ENCODE peak calls at places on chromosomes 4 and X, in five cellular contexts. One of them, this sample, is unnamed.

GRCh38 chr4:10239982-10240654 is 123.5 kb upstream of the WDR1 start:
- DNase-seq in cardiac muscle cell: peak; percentile 28
- DNase-seq in heart left ventricle: no peak
- DNase-seq in mammary epithelial cell: no peak
- DNase-seq in cardiac fibroblast: peak; percentile 21
- DNase-seq in this sample: no peak

GRCh38 chr4:168336837-168337549 is 18.4 kb upstream of the DDX60 start:
- DNase-seq in cardiac muscle cell: no peak
- DNase-seq in heart left ventricle: no peak
- DNase-seq in mammary epithelial cell: peak; percentile 75
- DNase-seq in cardiac fibroblast: no peak
- DNase-seq in this sample: peak; percentile 86

GRCh38 chr4:165806613-165807012 is 66.4 kb upstream of the TLL1 start:
- DNase-seq in cardiac muscle cell: no peak
- DNase-seq in heart left ventricle: no peak
- DNase-seq in mammary epithelial cell: no peak
- DNase-seq in cardiac fibroblast: no peak
- DNase-seq in this sample: no peak

GRCh38 chrX:121581885-121582284 is 534.5 kb downstream of the GLUD2 start:
- DNase-seq in cardiac muscle cell: no peak
- DNase-seq in heart left ventricle: no peak
- DNase-seq in mammary epithelial cell: peak; percentile 4
- DNase-seq in cardiac fibroblast: no peak
- DNase-seq in this sample: peak; percentile 30

GRCh38 chr4:1666391-1666790 is 17.7 kb downstream of the FAM53A start:
- DNase-seq in cardiac muscle cell: no peak
- DNase-seq in heart left ventricle: peak; percentile 78
- DNase-seq in mammary epithelial cell: no peak
- DNase-seq in cardiac fibroblast: no peak
- DNase-seq in this sample: no peak

GRCh38 chrX:74492720-74493201 is 71.5 kb downstream of the SLC16A2 start:
- DNase-seq in cardiac muscle cell: peak; percentile 13
- DNase-seq in heart left ventricle: no peak
- DNase-seq in mammary epithelial cell: no peak
- DNase-seq in cardiac fibroblast: no peak
- DNase-seq in this sample: no peak

GRCh38 chr4:140267576-140267975 is 105.9 kb upstream of the SCOC start:
- DNase-seq in cardiac muscle cell: no peak
- DNase-seq in heart left ventricle: no peak
- DNase-seq in mammary epithelial cell: no peak
- DNase-seq in cardiac fibroblast: no peak
- DNase-seq in this sample: no peak

GRCh38 chrX:78029663-78030062 is 60.2 kb upstream of the PGAM4 start:
- DNase-seq in cardiac muscle cell: peak; percentile 40
- DNase-seq in heart left ventricle: no peak
- DNase-seq in mammary epithelial cell: peak; percentile 21
- DNase-seq in cardiac fibroblast: peak; percentile 45
- DNase-seq in this sample: peak; percentile 43

GRCh38 chr4:90292438-90292837 is 165.2 kb downstream of the CCSER1 start:
- DNase-seq in cardiac muscle cell: no peak
- DNase-seq in heart left ventricle: no peak
- DNase-seq in mammary epithelial cell: no peak
- DNase-seq in cardiac fibroblast: no peak
- DNase-seq in this sample: no peak

GRCh38 chr4:169823685-169824084 is 65.9 kb upstream of the HPF1 start:
- DNase-seq in cardiac muscle cell: peak; percentile 68
- DNase-seq in heart left ventricle: peak; percentile 40
- DNase-seq in mammary epithelial cell: peak; percentile 61
- DNase-seq in cardiac fibroblast: peak; percentile 61
- DNase-seq in this sample: peak; percentile 83

GRCh38 chrX:2417205-2417604 is 83.6 kb downstream of the DHRSX start:
- DNase-seq in cardiac muscle cell: no peak
- DNase-seq in heart left ventricle: no peak
- DNase-seq in mammary epithelial cell: no peak
- DNase-seq in cardiac fibroblast: no peak
- DNase-seq in this sample: no peak

GRCh38 chr4:124640037-124640730 is 72.3 kb downstream of the ANKRD50 start:
- DNase-seq in cardiac muscle cell: peak; percentile 64
- DNase-seq in heart left ventricle: no peak
- DNase-seq in mammary epithelial cell: peak; percentile 88
- DNase-seq in cardiac fibroblast: peak; percentile 70
- DNase-seq in this sample: peak; percentile 90

GRCh38 chr4:80215449-80216052 is 18.2 kb downstream of the PRDM8 start:
- DNase-seq in cardiac muscle cell: peak; percentile 60
- DNase-seq in heart left ventricle: no peak
- DNase-seq in mammary epithelial cell: no peak
- DNase-seq in cardiac fibroblast: peak; percentile 65
- DNase-seq in this sample: peak; percentile 38

GRCh38 chrX:65688403-65688881 is 21.0 kb downstream of the MSN start:
- DNase-seq in cardiac muscle cell: peak; percentile 50
- DNase-seq in heart left ventricle: no peak
- DNase-seq in mammary epithelial cell: peak; percentile 61
- DNase-seq in cardiac fibroblast: peak; percentile 51
- DNase-seq in this sample: peak; percentile 66

GRCh38 chr4:73539386-73539785 is 57.8 kb downstream of the AFM start:
- DNase-seq in cardiac muscle cell: no peak
- DNase-seq in heart left ventricle: no peak
- DNase-seq in mammary epithelial cell: no peak
- DNase-seq in cardiac fibroblast: no peak
- DNase-seq in this sample: no peak

GRCh38 chrX:38870386-38870895 is 69.2 kb downstream of the MID1IP1 start:
- DNase-seq in cardiac muscle cell: no peak
- DNase-seq in heart left ventricle: no peak
- DNase-seq in mammary epithelial cell: no peak
- DNase-seq in cardiac fibroblast: no peak
- DNase-seq in this sample: peak; percentile 85
- H3K4me3 ChIP-seq in cardiac muscle cell: no peak overlapping the region
- H3K4me3 ChIP-seq in heart left ventricle: no peak overlapping the region
- H3K4me3 ChIP-seq in mammary epithelial cell: no peak overlapping the region
- H3K4me3 ChIP-seq in cardiac fibroblast: no peak overlapping the region
- H3K4me3 ChIP-seq in this sample: no peak overlapping the region

DNA sequence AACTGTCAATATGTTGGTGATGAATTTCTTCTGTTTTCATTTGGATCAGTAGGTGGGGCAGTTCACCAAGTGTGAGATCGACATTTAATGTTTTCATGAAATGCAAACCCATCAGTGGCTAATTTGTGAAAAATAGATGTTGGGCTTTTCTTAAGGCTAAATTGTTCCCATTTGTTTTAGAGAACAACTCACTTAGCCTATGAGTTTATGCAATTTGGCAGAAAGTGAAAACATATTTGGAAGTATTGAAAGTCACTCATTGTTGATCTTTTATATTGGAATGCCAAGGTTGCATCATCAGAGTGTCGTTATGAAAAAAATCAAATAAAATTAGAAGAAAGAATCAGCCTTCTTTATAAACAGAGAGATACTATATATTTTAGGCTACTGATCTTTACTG is 132.4 kb downstream of the RPA4 start:
- DNase-seq in cardiac muscle cell: no peak
- DNase-seq in heart left ventricle: no peak
- DNase-seq in mammary epithelial cell: no peak
- DNase-seq in cardiac fibroblast: no peak
- DNase-seq in this sample: no peak
- TF ChIP-seq CTCF in cardiac muscle cell: no peak
- TF ChIP-seq CTCF in heart left ventricle: no peak
- TF ChIP-seq CTCF in mammary epithelial cell: no peak
- TF ChIP-seq CTCF in cardiac fibroblast: no peak
- TF ChIP-seq CTCF in this sample: no peak

GRCh38 chr4:27084685-27085356 is 224.2 kb downstream of the STIM2 start:
- DNase-seq in cardiac muscle cell: peak; percentile 21
- DNase-seq in heart left ventricle: no peak
- DNase-seq in mammary epithelial cell: no peak
- DNase-seq in cardiac fibroblast: peak; percentile 10
- DNase-seq in this sample: peak; percentile 34
- H3K4me3 ChIP-seq in cardiac muscle cell: peak overlapping the region; percentile 46
- H3K4me3 ChIP-seq in heart left ventricle: peak overlapping the region; percentile 47
- H3K4me3 ChIP-seq in mammary epithelial cell: no peak overlapping the region
- H3K4me3 ChIP-seq in cardiac fibroblast: peak overlapping the region; percentile 13
- H3K4me3 ChIP-seq in this sample: peak overlapping the region; percentile 8

DNA sequence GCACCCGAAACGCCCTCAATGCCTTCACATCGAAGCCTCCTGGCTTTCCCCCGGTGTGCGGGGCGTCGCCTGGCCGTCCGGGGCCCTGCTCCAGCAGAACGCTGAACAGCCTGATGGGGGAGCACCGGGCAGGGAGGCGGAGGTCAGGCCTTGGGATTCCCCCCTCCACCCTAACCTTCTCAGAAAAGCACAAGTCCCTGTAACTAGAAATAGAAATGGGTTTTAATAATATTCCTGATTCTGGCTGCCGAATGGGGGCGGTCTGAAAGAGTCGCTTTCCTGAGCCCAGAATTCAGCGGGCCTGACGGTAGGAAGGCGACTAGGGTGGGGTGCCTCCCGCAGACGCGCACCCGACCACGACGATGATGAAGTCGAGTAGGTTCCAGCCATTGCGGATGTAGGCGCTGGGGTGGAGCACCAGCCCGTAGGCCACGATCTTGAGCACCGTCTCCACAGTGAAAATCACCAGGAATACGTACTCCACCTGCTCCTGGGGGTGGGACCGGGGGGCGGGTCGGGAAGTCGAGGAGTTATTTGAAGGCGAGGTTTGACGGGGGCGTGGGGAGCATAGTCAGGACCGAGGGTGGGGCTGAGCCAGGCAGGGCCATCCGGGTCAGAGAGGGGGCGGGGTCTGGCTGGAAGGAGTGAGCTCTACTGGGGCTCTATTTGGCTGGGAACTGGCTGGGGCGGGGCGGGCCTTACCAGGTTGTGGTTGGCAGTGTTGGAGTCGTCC is 2.5 kb downstream of the CACNA1F start:
- DNase-seq in cardiac muscle cell: no peak
- DNase-seq in heart left ventricle: peak; percentile 75
- DNase-seq in mammary epithelial cell: no peak
- DNase-seq in cardiac fibroblast: no peak
- DNase-seq in this sample: peak; percentile 47
- TF ChIP-seq CTCF in cardiac muscle cell: peak; percentile 17
- TF ChIP-seq CTCF in heart left ventricle: no peak
- TF ChIP-seq CTCF in mammary epithelial cell: no peak
- TF ChIP-seq CTCF in cardiac fibroblast: peak; percentile 13
- TF ChIP-seq CTCF in this sample: no peak

GRCh38 chrX:130247996-130248395 is 20.7 kb downstream of the ZNF280C start:
- DNase-seq in cardiac muscle cell: no peak
- DNase-seq in heart left ventricle: no peak
- DNase-seq in mammary epithelial cell: no peak
- DNase-seq in cardiac fibroblast: no peak
- DNase-seq in this sample: no peak

GRCh38 chrX:130251671-130252070 is 17.0 kb downstream of the ZNF280C start:
- DNase-seq in cardiac muscle cell: no peak
- DNase-seq in heart left ventricle: no peak
- DNase-seq in mammary epithelial cell: no peak
- DNase-seq in cardiac fibroblast: no peak
- DNase-seq in this sample: no peak

DNA sequence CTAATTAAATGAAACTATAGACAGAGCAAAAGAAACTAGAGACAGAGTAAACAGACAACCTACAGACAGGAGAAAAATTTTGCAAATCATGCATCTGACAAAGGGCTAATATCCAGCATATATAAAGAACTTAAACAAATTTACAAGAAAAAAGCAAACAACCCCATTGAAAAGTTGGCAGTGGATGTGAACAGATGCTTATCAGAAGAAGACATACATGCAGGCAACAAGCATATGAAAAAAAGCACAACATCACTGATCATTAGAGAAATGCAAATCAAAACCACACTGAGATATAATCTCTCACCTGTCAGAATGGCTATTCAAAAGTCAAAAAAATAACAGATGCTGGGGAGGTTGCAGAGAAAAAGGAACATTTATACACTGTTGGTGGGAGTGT is 14.8 kb downstream of the ZNF280C start:
- DNase-seq in cardiac muscle cell: no peak
- DNase-seq in heart left ventricle: no peak
- DNase-seq in mammary epithelial cell: no peak
- DNase-seq in cardiac fibroblast: no peak
- DNase-seq in this sample: no peak
- H3K4me3 ChIP-seq in cardiac muscle cell: no peak overlapping the region
- H3K4me3 ChIP-seq in heart left ventricle: no peak overlapping the region
- H3K4me3 ChIP-seq in mammary epithelial cell: no peak overlapping the region
- H3K4me3 ChIP-seq in cardiac fibroblast: no peak overlapping the region
- H3K4me3 ChIP-seq in this sample: no peak overlapping the region

GRCh38 chrX:15973299-15973698 is 118.7 kb upstream of the AP1S2 start:
- DNase-seq in cardiac muscle cell: peak; percentile 39
- DNase-seq in heart left ventricle: peak; percentile 25
- DNase-seq in mammary epithelial cell: peak; percentile 48
- DNase-seq in cardiac fibroblast: peak; percentile 24
- DNase-seq in this sample: peak; percentile 39
- TF ChIP-seq CTCF in cardiac muscle cell: peak; percentile 33
- TF ChIP-seq CTCF in heart left ventricle: peak; percentile 57
- TF ChIP-seq CTCF in mammary epithelial cell: peak; percentile 62
- TF ChIP-seq CTCF in cardiac fibroblast: peak; percentile 41
- TF ChIP-seq CTCF in this sample: peak; percentile 26

DNA sequence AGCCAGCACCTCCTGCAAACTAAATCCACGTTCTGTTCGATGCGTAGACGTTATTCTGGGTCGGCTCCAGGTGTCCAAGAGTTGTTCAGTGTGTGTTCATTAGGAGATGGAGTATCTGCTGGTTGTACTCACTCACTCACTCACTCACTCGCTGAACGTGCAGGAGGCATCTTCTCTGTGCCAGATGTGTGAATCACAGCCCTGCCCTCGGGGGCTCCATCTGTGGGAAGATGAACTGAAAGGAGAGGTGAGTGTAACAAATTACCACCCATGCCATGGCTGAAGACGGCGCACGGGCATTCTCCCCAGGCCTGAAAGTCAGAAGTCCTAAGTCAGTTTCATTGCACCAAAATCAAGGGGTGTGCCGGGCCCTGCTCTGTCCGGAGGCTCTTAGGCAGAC is 16.1 kb downstream of the NSG1 start:
- DNase-seq in cardiac muscle cell: no peak
- DNase-seq in heart left ventricle: no peak
- DNase-seq in mammary epithelial cell: peak; percentile 17
- DNase-seq in cardiac fibroblast: no peak
- DNase-seq in this sample: peak; percentile 82
- H3K4me3 ChIP-seq in cardiac muscle cell: no peak overlapping the region
- H3K4me3 ChIP-seq in heart left ventricle: no peak overlapping the region
- H3K4me3 ChIP-seq in mammary epithelial cell: no peak overlapping the region
- H3K4me3 ChIP-seq in cardiac fibroblast: no peak overlapping the region
- H3K4me3 ChIP-seq in this sample: no peak overlapping the region

GRCh38 chr4:133597252-133597651 is 448.2 kb downstream of the PCDH10 start:
- DNase-seq in cardiac muscle cell: no peak
- DNase-seq in heart left ventricle: no peak
- DNase-seq in mammary epithelial cell: no peak
- DNase-seq in cardiac fibroblast: no peak
- DNase-seq in this sample: peak; percentile 28

GRCh38 chr4:133596459-133596858 is 447.4 kb downstream of the PCDH10 start:
- DNase-seq in cardiac muscle cell: no peak
- DNase-seq in heart left ventricle: no peak
- DNase-seq in mammary epithelial cell: no peak
- DNase-seq in cardiac fibroblast: no peak
- DNase-seq in this sample: no peak

GRCh38 chr4:133600008-133600407 is 450.9 kb downstream of the PCDH10 start:
- DNase-seq in cardiac muscle cell: no peak
- DNase-seq in heart left ventricle: no peak
- DNase-seq in mammary epithelial cell: no peak
- DNase-seq in cardiac fibroblast: no peak
- DNase-seq in this sample: no peak

GRCh38 chr4:133594246-133595207 is 445.4 kb downstream of the PCDH10 start:
- DNase-seq in cardiac muscle cell: peak; percentile 72
- DNase-seq in heart left ventricle: no peak
- DNase-seq in mammary epithelial cell: peak; percentile 26
- DNase-seq in cardiac fibroblast: peak; percentile 61
- DNase-seq in this sample: peak; percentile 80

GRCh38 chr4:133598779-133599178 is 449.7 kb downstream of the PCDH10 start:
- DNase-seq in cardiac muscle cell: peak; percentile 17
- DNase-seq in heart left ventricle: no peak
- DNase-seq in mammary epithelial cell: no peak
- DNase-seq in cardiac fibroblast: no peak
- DNase-seq in this sample: no peak
- TF ChIP-seq CTCF in cardiac muscle cell: no peak
- TF ChIP-seq CTCF in heart left ventricle: no peak
- TF ChIP-seq CTCF in mammary epithelial cell: no peak
- TF ChIP-seq CTCF in cardiac fibroblast: no peak
- TF ChIP-seq CTCF in this sample: no peak

GRCh38 chrX:151398346-151398745 is 1.3 kb downstream of the VMA21 start:
- DNase-seq in cardiac muscle cell: no peak
- DNase-seq in heart left ventricle: no peak
- DNase-seq in mammary epithelial cell: no peak
- DNase-seq in cardiac fibroblast: no peak
- DNase-seq in this sample: no peak
- H3K4me3 ChIP-seq in cardiac muscle cell: no peak overlapping the region
- H3K4me3 ChIP-seq in heart left ventricle: peak overlapping the region; percentile 88
- H3K4me3 ChIP-seq in mammary epithelial cell: no peak overlapping the region
- H3K4me3 ChIP-seq in cardiac fibroblast: no peak overlapping the region
- H3K4me3 ChIP-seq in this sample: peak overlapping the region; percentile 80